ENCODE peak calls at places on chromosome 2, in ten cellular contexts. D, C, A, V, Q, J, N, M, I and P are unnamed samples.

GRCh38 chr2:128311755-128312341 is 6.8 kb downstream of the HS6ST1 start:
- DNase-seq in D (peak), C (no peak), A (no peak), V (no peak), Q (peak), J (no peak), N (peak), M (no peak), I (no peak), P (no peak)

GRCh38 chr2:174004900-174005605 is 39.9 kb upstream of the SP3 start:
- DNase-seq in D (no peak), C (peak), A (no peak), V (no peak), Q (no peak), J (no peak), N (peak), M (no peak), I (no peak), P (no peak)

GRCh38 chr2:236164201-236164982 is 3.8 kb downstream of the GBX2 start:
- DNase-seq in D (no peak), C (no peak), A (peak), V (no peak), Q (no peak), J (no peak), N (peak), M (no peak), I (no peak), P (no peak)

GRCh38 chr2:109444916-109445315 is 168.8 kb downstream of the SEPTIN10 start:
- DNase-seq in D (no peak), C (no peak), A (no peak), V (no peak), Q (no peak), J (no peak), N (no peak), M (no peak), I (no peak), P (no peak)

GRCh38 chr2:8176837-8177236 is 505.0 kb upstream of the ID2 start:
- DNase-seq in D (no peak), C (no peak), A (no peak), V (no peak), Q (no peak), J (no peak), N (no peak), M (no peak), I (no peak), P (no peak)

GRCh38 chr2:234335676-234336228 is 161.1 kb downstream of the ARL4C start:
- DNase-seq in D (peak), C (peak), A (peak), V (peak), Q (no peak), J (peak), N (peak), M (peak), I (peak), P (no peak)

GRCh38 chr2:85309699-85310321 is 18.0 kb downstream of the TGOLN2 start:
- DNase-seq in D (no peak), C (no peak), A (no peak), V (no peak), Q (no peak), J (no peak), N (no peak), M (no peak), I (peak), P (no peak)

GRCh38 chr2:45218298-45218697 is 209.0 kb upstream of the SIX2 start:
- DNase-seq in D (no peak), C (no peak), A (no peak), V (no peak), Q (no peak), J (no peak), N (no peak), M (no peak), I (no peak), P (no peak)

GRCh38 chr2:207766697-207767460 is 2.8 kb downstream of the FZD5 start:
- DNase-seq in D (peak), C (no peak), A (no peak), V (peak), Q (no peak), J (no peak), N (peak), M (no peak), I (no peak), P (no peak)

GRCh38 chr2:75896779-75897366 is 186.2 kb upstream of the GCFC2 start:
- DNase-seq in D (peak), C (peak), A (peak), V (no peak), Q (no peak), J (peak), N (no peak), M (no peak), I (no peak), P (no peak)

GRCh38 chr2:69790601-69790959 is 38.9 kb upstream of the GMCL1 start:
- DNase-seq in D (no peak), C (no peak), A (no peak), V (no peak), Q (no peak), J (no peak), N (no peak), M (no peak), I (no peak), P (no peak)

GRCh38 chr2:23041443-23041842 is 343.5 kb upstream of the KLHL29 start:
- DNase-seq in D (no peak), C (no peak), A (no peak), V (no peak), Q (no peak), J (no peak), N (no peak), M (no peak), I (no peak), P (no peak)

GRCh38 chr2:100072503-100072902 is 69.9 kb downstream of the AFF3 start:
- DNase-seq in D (no peak), C (no peak), A (no peak), V (no peak), Q (no peak), J (no peak), N (no peak), M (no peak), I (no peak), P (no peak)

GRCh38 chr2:121363632-121364420 is 78.8 kb upstream of the TFCP2L1 start:
- DNase-seq in D (no peak), C (no peak), A (peak), V (no peak), Q (no peak), J (peak), N (no peak), M (no peak), I (no peak), P (no peak)

GRCh38 chr2:190361572-190361971 is 18.2 kb downstream of the INPP1 start:
- DNase-seq in D (no peak), C (no peak), A (no peak), V (no peak), Q (no peak), J (no peak), N (no peak), M (no peak), I (no peak), P (no peak)

GRCh38 chr2:206462240-206462854 is 19.0 kb downstream of the ADAM23 start:
- DNase-seq in D (no peak), C (no peak), A (no peak), V (no peak), Q (no peak), J (no peak), N (no peak), M (no peak), I (no peak), P (no peak)

GRCh38 chr2:12549641-12550040 is 167.1 kb upstream of the TRIB2 start:
- DNase-seq in D (no peak), C (no peak), A (no peak), V (no peak), Q (no peak), J (peak), N (no peak), M (no peak), I (no peak), P (peak)

GRCh38 chr2:9991221-9991620 is 39.7 kb downstream of the GRHL1 start:
- DNase-seq in D (no peak), C (no peak), A (peak), V (no peak), Q (no peak), J (no peak), N (no peak), M (no peak), I (no peak), P (no peak)

GRCh38 chr2:238203104-238203972 is at the start of gene ILKAP:
- DNase-seq in D (peak), C (peak), A (peak), V (peak), Q (peak), J (peak), N (peak), M (peak), I (peak), P (peak)

GRCh38 chr2:120032297-120032696 is 19.4 kb downstream of the EPB41L5 start:
- DNase-seq in D (no peak), C (no peak), A (no peak), V (no peak), Q (no peak), J (no peak), N (no peak), M (no peak), I (no peak), P (no peak)

GRCh38 chr2:177758591-177759371 is 313.8 kb downstream of the PDE11A start:
- DNase-seq in D (peak), C (peak), A (peak), V (no peak), Q (no peak), J (peak), N (no peak), M (no peak), I (no peak), P (no peak)

GRCh38 chr2:192194065-192194865 is 468 bp downstream of the TMEFF2 start:
- DNase-seq in D (peak), C (peak), A (peak), V (peak), Q (no peak), J (peak), N (peak), M (no peak), I (peak), P (no peak)

GRCh38 chr2:172864182-172864581 is 128.5 kb downstream of the RAPGEF4 start:
- DNase-seq in D (peak), C (no peak), A (peak), V (no peak), Q (peak), J (no peak), N (peak), M (no peak), I (no peak), P (peak)

GRCh38 chr2:58976374-58977055 is 735.4 kb upstream of the FANCL start:
- DNase-seq in D (no peak), C (no peak), A (no peak), V (no peak), Q (no peak), J (no peak), N (no peak), M (no peak), I (no peak), P (no peak)